ENCODE peak calls at places on chromosomes 4 and X, in seven cellular contexts. One of them, this sample, is unnamed.
A peak's percentile ranks its signal among the peaks of the same experiment; 100 is the strongest.

GRCh38 chr4:1721003-1721665 is at the start of the genes TACC3 and TMEM129:
- DNase-seq in A549: peak; percentile 90
- DNase-seq in body of pancreas: peak; percentile 98
- DNase-seq in K562: peak; percentile 97
- DNase-seq in tibial nerve: peak; percentile 89
- DNase-seq in heart right ventricle: peak; percentile 93
- DNase-seq in PC-3: peak; percentile 94
- DNase-seq in this sample: peak; percentile 97

GRCh38 chr4:109313168-109314133 is 11.0 kb upstream of the COL25A1 start:
- DNase-seq in tibial nerve: no peak
- DNase-seq in K562: no peak
- DNase-seq in A549: no peak
- DNase-seq in heart right ventricle: no peak
- DNase-seq in body of pancreas: no peak
- DNase-seq in PC-3: no peak
- DNase-seq in this sample: no peak

GRCh38 chr4:88257726-88258125 is 26.6 kb downstream of the PPM1K start:
- DNase-seq in PC-3: no peak
- DNase-seq in body of pancreas: no peak
- DNase-seq in heart right ventricle: no peak
- DNase-seq in tibial nerve: no peak
- DNase-seq in K562: no peak
- DNase-seq in A549: no peak
- DNase-seq in this sample: no peak

GRCh38 chr4:84529169-84529751 is 30.2 kb upstream of the NKX6-1 start:
- DNase-seq in heart right ventricle: no peak
- DNase-seq in tibial nerve: no peak
- DNase-seq in body of pancreas: no peak
- DNase-seq in PC-3: peak; percentile 65
- DNase-seq in K562: peak; percentile 31
- DNase-seq in A549: peak; percentile 12
- DNase-seq in this sample: peak; percentile 11

GRCh38 chrX:132634521-132634920 is 145.7 kb upstream of the MBNL3 start:
- DNase-seq in PC-3: no peak
- DNase-seq in heart right ventricle: no peak
- DNase-seq in body of pancreas: no peak
- DNase-seq in tibial nerve: no peak
- DNase-seq in A549: no peak
- DNase-seq in K562: no peak
- DNase-seq in this sample: no peak

GRCh38 chrX:13309631-13310030 is 10.2 kb downstream of the ATXN3L start:
- DNase-seq in A549: no peak
- DNase-seq in heart right ventricle: no peak
- DNase-seq in tibial nerve: no peak
- DNase-seq in PC-3: no peak
- DNase-seq in K562: no peak
- DNase-seq in body of pancreas: no peak
- DNase-seq in this sample: no peak

GRCh38 chrX:1394731-1395501 is 3.0 kb upstream of the SLC25A6 start:
- DNase-seq in K562: no peak
- DNase-seq in A549: no peak
- DNase-seq in PC-3: no peak
- DNase-seq in heart right ventricle: no peak
- DNase-seq in body of pancreas: peak; percentile 5
- DNase-seq in tibial nerve: no peak
- DNase-seq in this sample: no peak

GRCh38 chrX:14913241-14913640 is 40.0 kb downstream of the MOSPD2 start:
- DNase-seq in tibial nerve: no peak
- DNase-seq in body of pancreas: no peak
- DNase-seq in PC-3: peak; percentile 3
- DNase-seq in K562: no peak
- DNase-seq in A549: no peak
- DNase-seq in heart right ventricle: no peak
- DNase-seq in this sample: no peak

GRCh38 chrX:105150557-105150956 is 69.9 kb downstream of the TEX13A start:
- DNase-seq in A549: no peak
- DNase-seq in tibial nerve: no peak
- DNase-seq in heart right ventricle: no peak
- DNase-seq in PC-3: no peak
- DNase-seq in body of pancreas: no peak
- DNase-seq in K562: no peak
- DNase-seq in this sample: peak; percentile 18

GRCh38 chr4:108774809-108775530 is 12.1 kb upstream of the ETNPPL start:
- DNase-seq in K562: no peak
- DNase-seq in PC-3: no peak
- DNase-seq in heart right ventricle: peak; percentile 57
- DNase-seq in A549: peak; percentile 5
- DNase-seq in body of pancreas: peak; percentile 90
- DNase-seq in tibial nerve: no peak
- DNase-seq in this sample: no peak

GRCh38 chr4:187183351-187183750 is 459.7 kb upstream of the FAT1 start:
- DNase-seq in K562: no peak
- DNase-seq in body of pancreas: no peak
- DNase-seq in tibial nerve: no peak
- DNase-seq in heart right ventricle: no peak
- DNase-seq in A549: no peak
- DNase-seq in PC-3: no peak
- DNase-seq in this sample: no peak

GRCh38 chrX:120125444-120125843 is 9.7 kb upstream of the RHOXF1 start:
- DNase-seq in K562: no peak
- DNase-seq in body of pancreas: no peak
- DNase-seq in PC-3: no peak
- DNase-seq in heart right ventricle: peak; percentile 11
- DNase-seq in tibial nerve: no peak
- DNase-seq in A549: no peak
- DNase-seq in this sample: no peak

GRCh38 chr4:113957961-113958360 is 21.5 kb downstream of the ARSJ start:
- DNase-seq in K562: no peak
- DNase-seq in heart right ventricle: no peak
- DNase-seq in tibial nerve: no peak
- DNase-seq in body of pancreas: no peak
- DNase-seq in A549: no peak
- DNase-seq in PC-3: no peak
- DNase-seq in this sample: no peak

GRCh38 chrX:133440797-133441163 is 25.5 kb upstream of the GPC4 start:
- DNase-seq in PC-3: no peak
- DNase-seq in tibial nerve: no peak
- DNase-seq in K562: no peak
- DNase-seq in A549: no peak
- DNase-seq in body of pancreas: no peak
- DNase-seq in heart right ventricle: no peak
- DNase-seq in this sample: no peak

GRCh38 chr4:76691767-76692689 is 205.9 kb downstream of the SOWAHB start:
- DNase-seq in A549: no peak
- DNase-seq in PC-3: no peak
- DNase-seq in K562: no peak
- DNase-seq in heart right ventricle: no peak
- DNase-seq in body of pancreas: no peak
- DNase-seq in tibial nerve: no peak
- DNase-seq in this sample: no peak

GRCh38 chr4:17232575-17233253 is 279.2 kb downstream of the QDPR start:
- DNase-seq in K562: no peak
- DNase-seq in PC-3: no peak
- DNase-seq in body of pancreas: peak; percentile 25
- DNase-seq in tibial nerve: peak; percentile 46
- DNase-seq in heart right ventricle: peak; percentile 85
- DNase-seq in A549: no peak
- DNase-seq in this sample: no peak

GRCh38 chr4:177489847-177490246 is 47.6 kb upstream of the AGA start:
- DNase-seq in K562: no peak
- DNase-seq in body of pancreas: no peak
- DNase-seq in A549: no peak
- DNase-seq in tibial nerve: no peak
- DNase-seq in heart right ventricle: no peak
- DNase-seq in PC-3: no peak
- DNase-seq in this sample: peak; percentile 60

DNA sequence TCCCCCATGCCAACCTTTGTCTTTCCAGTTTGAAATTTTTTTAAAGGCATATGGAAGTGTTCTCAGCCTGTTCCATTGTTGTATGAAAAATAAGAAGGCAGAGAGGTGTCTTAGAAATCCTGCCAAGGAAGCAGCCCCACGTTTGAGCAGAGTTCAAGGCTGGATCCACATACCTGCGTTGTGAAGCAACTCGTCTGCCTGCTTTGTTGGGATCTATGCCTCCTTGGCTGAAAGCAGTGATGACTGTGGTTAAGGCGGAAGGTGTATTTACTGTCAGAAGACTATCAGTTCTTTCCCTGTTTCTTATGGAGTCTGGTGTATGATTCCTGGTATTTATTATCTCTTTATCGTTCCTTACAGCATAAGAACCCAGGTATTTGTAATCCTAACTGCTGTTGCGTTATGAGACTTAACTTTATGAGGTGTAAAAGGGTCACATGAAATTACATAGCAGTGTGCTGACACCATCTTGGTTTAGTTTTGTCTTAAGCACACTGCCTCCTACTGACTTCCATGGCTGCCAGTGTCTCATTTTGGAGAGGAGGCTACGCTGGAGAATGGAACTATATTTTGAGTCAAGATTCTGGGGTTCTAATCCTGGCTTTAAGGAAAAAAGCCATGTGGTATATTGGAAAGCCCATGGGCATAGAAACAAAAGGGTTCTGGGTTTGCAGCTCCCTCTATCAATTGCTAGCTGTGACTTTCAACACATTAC is 3.1 kb upstream of the MSMO1 start:
- DNase-seq in K562: no peak
- DNase-seq in PC-3: no peak
- DNase-seq in A549: no peak
- DNase-seq in tibial nerve: no peak
- DNase-seq in heart right ventricle: no peak
- DNase-seq in body of pancreas: no peak
- DNase-seq in this sample: no peak
- H3K27ac ChIP-seq in K562: peak overlapping the region; percentile 27
- H3K27ac ChIP-seq in PC-3: no peak overlapping the region
- H3K27ac ChIP-seq in A549: no peak overlapping the region
- H3K27ac ChIP-seq in tibial nerve: no peak overlapping the region
- H3K27ac ChIP-seq in heart right ventricle: no peak overlapping the region
- H3K27ac ChIP-seq in body of pancreas: no peak overlapping the region
- H3K27ac ChIP-seq in this sample: peak overlapping the region; percentile 100

GRCh38 chr4:8194306-8195242 is 4.5 kb upstream of the SH3TC1 start:
- DNase-seq in A549: no peak
- DNase-seq in body of pancreas: no peak
- DNase-seq in K562: no peak
- DNase-seq in heart right ventricle: no peak
- DNase-seq in tibial nerve: no peak
- DNase-seq in PC-3: no peak
- DNase-seq in this sample: no peak
- H3K4me1 ChIP-seq in A549: peaks cover 26% of the 10 kb centered on the region
- H3K4me1 ChIP-seq in body of pancreas: peaks cover 38% of the 10 kb centered on the region
- H3K4me1 ChIP-seq in K562: peaks cover 19% of the 10 kb centered on the region
- H3K4me1 ChIP-seq in heart right ventricle: peaks cover 77% of the 10 kb centered on the region
- H3K4me1 ChIP-seq in tibial nerve: no peaks in the 10 kb centered on the region
- H3K4me1 ChIP-seq in PC-3: peaks cover 22% of the 10 kb centered on the region
- H3K4me1 ChIP-seq in this sample: peaks cover 9% of the 10 kb centered on the region

GRCh38 chr4:7020290-7020689 is 22.9 kb upstream of the TADA2B start:
- DNase-seq in body of pancreas: no peak
- DNase-seq in K562: peak; percentile 51
- DNase-seq in tibial nerve: no peak
- DNase-seq in heart right ventricle: no peak
- DNase-seq in PC-3: no peak
- DNase-seq in A549: no peak
- DNase-seq in this sample: no peak

GRCh38 chr4:7017446-7018048 is 25.6 kb upstream of the TADA2B start:
- DNase-seq in K562: no peak
- DNase-seq in heart right ventricle: no peak
- DNase-seq in tibial nerve: no peak
- DNase-seq in A549: no peak
- DNase-seq in body of pancreas: no peak
- DNase-seq in PC-3: no peak
- DNase-seq in this sample: no peak

GRCh38 chr4:7018281-7018680 is 24.9 kb upstream of the TADA2B start:
- DNase-seq in PC-3: no peak
- DNase-seq in heart right ventricle: no peak
- DNase-seq in body of pancreas: no peak
- DNase-seq in tibial nerve: no peak
- DNase-seq in K562: no peak
- DNase-seq in A549: no peak
- DNase-seq in this sample: no peak

GRCh38 chr4:7020856-7021255 is 22.3 kb upstream of the TADA2B start:
- DNase-seq in body of pancreas: no peak
- DNase-seq in A549: no peak
- DNase-seq in heart right ventricle: no peak
- DNase-seq in tibial nerve: no peak
- DNase-seq in K562: no peak
- DNase-seq in PC-3: no peak
- DNase-seq in this sample: no peak

DNA sequence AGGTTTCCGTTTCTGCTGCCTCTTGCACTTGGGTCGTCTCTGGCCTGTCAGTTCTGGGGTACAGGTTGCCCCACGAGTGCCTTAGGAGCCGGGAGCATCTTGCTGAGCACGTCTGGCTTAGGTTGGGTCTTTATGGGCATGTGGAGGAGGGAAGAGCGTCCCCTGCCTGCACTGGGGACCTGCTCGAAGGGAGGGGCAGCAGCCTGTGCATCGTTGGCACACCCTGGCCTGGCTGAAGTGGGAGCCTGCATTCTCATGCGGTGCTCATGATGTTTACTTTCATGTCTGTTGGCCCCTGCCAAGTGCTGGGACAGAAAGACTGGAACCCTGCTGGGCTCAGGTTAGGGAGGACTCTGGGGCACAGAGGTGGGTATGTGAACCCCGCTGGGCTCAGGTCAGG is 23.8 kb upstream of the TADA2B start:
- DNase-seq in K562: no peak
- DNase-seq in heart right ventricle: no peak
- DNase-seq in body of pancreas: no peak
- DNase-seq in tibial nerve: no peak
- DNase-seq in A549: no peak
- DNase-seq in PC-3: no peak
- DNase-seq in this sample: no peak
- TF ChIP-seq CTCF in K562: no peak
- TF ChIP-seq CTCF in heart right ventricle: no peak
- TF ChIP-seq CTCF in body of pancreas: no peak
- TF ChIP-seq CTCF in tibial nerve: no peak
- TF ChIP-seq CTCF in A549: no peak
- TF ChIP-seq CTCF in PC-3: no peak
- TF ChIP-seq CTCF in this sample: no peak

DNA sequence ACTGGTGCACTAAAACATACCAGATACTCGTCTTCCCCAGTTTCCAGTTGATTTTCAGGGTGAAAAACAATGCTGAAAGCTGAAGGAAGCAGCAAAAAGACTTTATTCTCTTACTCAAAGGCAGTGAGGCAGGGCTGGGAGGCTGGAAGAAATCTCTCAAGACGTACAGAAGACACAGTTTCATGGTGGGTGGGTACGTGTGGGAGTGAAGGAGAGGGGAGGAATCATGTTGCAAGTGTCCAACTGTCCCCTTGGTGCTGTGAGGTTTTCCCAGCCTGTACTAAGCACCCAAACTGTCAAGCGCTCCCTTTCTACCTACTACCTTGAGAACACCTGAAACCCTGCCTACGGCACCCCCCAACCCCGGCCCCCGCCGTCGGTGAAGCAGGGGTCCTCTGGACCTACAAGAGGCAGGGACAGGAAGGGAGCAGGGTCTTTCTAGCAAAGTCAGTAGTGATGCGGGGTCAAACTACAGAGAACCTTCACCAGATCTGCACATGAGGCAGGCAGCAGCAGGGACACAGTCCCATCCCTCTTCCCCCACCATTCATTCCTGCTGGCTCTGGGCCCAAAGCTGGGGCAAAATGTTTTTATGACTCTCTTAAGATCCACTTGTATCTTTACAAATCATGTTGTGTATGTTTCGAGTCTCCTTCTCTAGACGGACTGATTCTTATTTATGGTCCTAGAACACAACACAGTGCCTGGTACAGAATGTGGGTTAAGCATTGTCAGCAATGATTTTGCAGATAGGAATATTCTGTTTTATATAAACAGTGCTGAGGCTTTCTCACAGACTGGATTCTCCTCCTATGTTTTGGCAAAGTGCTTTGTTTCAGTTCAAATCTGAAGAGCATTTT is 2.4 kb upstream of the SETD7 start:
- DNase-seq in A549: no peak
- DNase-seq in PC-3: no peak
- DNase-seq in K562: no peak
- DNase-seq in body of pancreas: no peak
- DNase-seq in tibial nerve: no peak
- DNase-seq in heart right ventricle: no peak
- DNase-seq in this sample: no peak
- H3K27ac ChIP-seq in A549: peak overlapping the region; percentile 99
- H3K27ac ChIP-seq in PC-3: no peak overlapping the region
- H3K27ac ChIP-seq in K562: no peak overlapping the region
- H3K27ac ChIP-seq in body of pancreas: peak overlapping the region; percentile 97
- H3K27ac ChIP-seq in tibial nerve: no peak overlapping the region
- H3K27ac ChIP-seq in heart right ventricle: no peak overlapping the region
- H3K27ac ChIP-seq in this sample: no peak overlapping the region